ENCODE peak calls at places on chromosomes 12 and 14, in six cellular contexts. X, T, A, C, E and O are unnamed samples.
A peak's percentile ranks its signal among the peaks of the same experiment; 100 is the strongest.

GRCh38 chr12:105257321-105257728 is 21.4 kb upstream of the APPL2 start:
- DNase-seq in X (peak; percentile 90), T (peak; percentile 55), A (peak; percentile 88), C (no peak), E (no peak), O (no peak)

GRCh38 chr14:71478542-71478941 is 453.7 kb upstream of the RGS6 start:
- DNase-seq in X (peak; percentile 64), T (peak; percentile 30), A (peak; percentile 65), C (no peak), E (no peak), O (no peak)

GRCh38 chr12:76784600-76785051 is 20.7 kb downstream of the ZDHHC17 start:
- DNase-seq in X (peak; percentile 77), T (peak; percentile 65), A (no peak), C (no peak), E (no peak), O (no peak)

GRCh38 chr12:95130096-95130495 is 56.7 kb upstream of the NR2C1 start:
- DNase-seq in X (peak; percentile 59), T (peak; percentile 41), A (peak; percentile 28), C (no peak), E (no peak), O (no peak)

GRCh38 chr12:1553987-1554982 is 40.1 kb downstream of the FBXL14 start:
- DNase-seq in X (no peak), T (no peak), A (no peak), C (no peak), E (no peak), O (peak; percentile 28)

GRCh38 chr12:26277511-26278246 is 82.3 kb downstream of the SSPN start:
- DNase-seq in X (no peak), T (no peak), A (peak; percentile 20), C (no peak), E (no peak), O (no peak)

GRCh38 chr12:26109343-26109841 is 15.4 kb downstream of the BHLHE41 start:
- DNase-seq in X (peak; percentile 81), T (no peak), A (peak; percentile 68), C (no peak), E (peak; percentile 48), O (no peak)

GRCh38 chr14:33569844-33570716 is 380.8 kb downstream of the EGLN3 start:
- DNase-seq in X (no peak), T (peak; percentile 77), A (peak; percentile 59), C (no peak), E (no peak), O (no peak)

GRCh38 chr12:82660541-82661325 is 26.0 kb upstream of the TMTC2 start:
- DNase-seq in X (no peak), T (no peak), A (peak; percentile 28), C (no peak), E (no peak), O (no peak)

GRCh38 chr14:57080691-57081090 is 188.0 kb downstream of the EXOC5 start:
- DNase-seq in X (no peak), T (no peak), A (no peak), C (no peak), E (no peak), O (no peak)

GRCh38 chr14:39956372-39956771 is 524.1 kb upstream of the FBXO33 start:
- DNase-seq in X (no peak), T (no peak), A (no peak), C (no peak), E (no peak), O (no peak)

GRCh38 chr12:44972746-44973421 is 78.0 kb downstream of the DBX2 start:
- DNase-seq in X (no peak), T (peak; percentile 9), A (peak; percentile 0), C (peak; percentile 33), E (no peak), O (peak; percentile 67)

GRCh38 chr14:34944744-34945143 is 38.0 kb upstream of the SRP54 start:
- DNase-seq in X (no peak), T (no peak), A (no peak), C (no peak), E (no peak), O (no peak)

GRCh38 chr14:25552826-25553225 is 502.9 kb upstream of the STXBP6 start:
- DNase-seq in X (no peak), T (no peak), A (no peak), C (no peak), E (no peak), O (no peak)

GRCh38 chr12:105504286-105504685 is 173.8 kb downstream of the C12orf75 start:
- DNase-seq in X (no peak), T (no peak), A (no peak), C (no peak), E (no peak), O (peak; percentile 45)

GRCh38 chr12:13049816-13050215 is 5.6 kb downstream of the FAM234B start:
- DNase-seq in X (peak; percentile 65), T (no peak), A (peak; percentile 6), C (no peak), E (no peak), O (no peak)

GRCh38 chr14:77593501-77593911 is 22.9 kb downstream of the SPTLC2 start:
- DNase-seq in X (peak; percentile 60), T (peak; percentile 24), A (peak; percentile 28), C (no peak), E (no peak), O (no peak)

GRCh38 chr14:100717371-100717770 is 9.3 kb upstream of the DLK1 start:
- DNase-seq in X (no peak), T (no peak), A (no peak), C (no peak), E (no peak), O (no peak)

GRCh38 chr12:58378038-58378437 is 436.7 kb downstream of the ATP23 start:
- DNase-seq in X (no peak), T (no peak), A (no peak), C (no peak), E (no peak), O (no peak)

GRCh38 chr12:113310489-113310888 is 24.4 kb downstream of the SLC8B1 start:
- DNase-seq in X (no peak), T (no peak), A (no peak), C (no peak), E (no peak), O (peak; percentile 42)

GRCh38 chr12:95710386-95710785 is 80.2 kb downstream of the NTN4 start:
- DNase-seq in X (no peak), T (no peak), A (no peak), C (no peak), E (no peak), O (no peak)

GRCh38 chr14:21494902-21495762 is 16.0 kb downstream of the METTL3 start:
- DNase-seq in X (peak; percentile 80), T (peak; percentile 23), A (peak; percentile 41), C (no peak), E (peak; percentile 31), O (no peak)

GRCh38 chr14:35343709-35344474 is 51.7 kb downstream of the PSMA6 start:
- DNase-seq in X (no peak), T (no peak), A (no peak), C (no peak), E (no peak), O (peak; percentile 20)

GRCh38 chr12:108312885-108313203 is 26.3 kb downstream of the CMKLR1 start:
- DNase-seq in X (no peak), T (no peak), A (no peak), C (no peak), E (no peak), O (no peak)

GRCh38 chr14:102495482-102496330 is 13.9 kb downstream of the ANKRD9 start:
- DNase-seq in X (no peak), T (no peak), A (no peak), C (no peak), E (no peak), O (no peak)

GRCh38 chr12:89542912-89543592 is 17.2 kb upstream of the POC1B start:
- DNase-seq in X (peak; percentile 83), T (peak; percentile 93), A (peak; percentile 81), C (peak; percentile 77), E (peak; percentile 79), O (peak; percentile 80)
- H3K14ac ChIP-seq in X (no peak overlapping the region), T (no peak overlapping the region), A (no peak overlapping the region), C (no peak overlapping the region), E (no peak overlapping the region), O (no peak overlapping the region)

GRCh38 chr14:94559638-94560290 is 1.5 kb upstream of the SERPINA4 start:
- DNase-seq in X (no peak), T (no peak), A (no peak), C (no peak), E (no peak), O (no peak)

GRCh38 chr14:94560291-94560665 is 964 bp upstream of the SERPINA4 start:
- DNase-seq in X (no peak), T (no peak), A (no peak), C (no peak), E (no peak), O (no peak)

GRCh38 chr14:94561656-94562010 is 391 bp downstream of the SERPINA4 start:
- DNase-seq in X (no peak), T (no peak), A (no peak), C (no peak), E (no peak), O (no peak)

GRCh38 chr14:94562019-94562418 is 777 bp downstream of the SERPINA4 start:
- DNase-seq in X (no peak), T (no peak), A (no peak), C (no peak), E (no peak), O (no peak)

DNA sequence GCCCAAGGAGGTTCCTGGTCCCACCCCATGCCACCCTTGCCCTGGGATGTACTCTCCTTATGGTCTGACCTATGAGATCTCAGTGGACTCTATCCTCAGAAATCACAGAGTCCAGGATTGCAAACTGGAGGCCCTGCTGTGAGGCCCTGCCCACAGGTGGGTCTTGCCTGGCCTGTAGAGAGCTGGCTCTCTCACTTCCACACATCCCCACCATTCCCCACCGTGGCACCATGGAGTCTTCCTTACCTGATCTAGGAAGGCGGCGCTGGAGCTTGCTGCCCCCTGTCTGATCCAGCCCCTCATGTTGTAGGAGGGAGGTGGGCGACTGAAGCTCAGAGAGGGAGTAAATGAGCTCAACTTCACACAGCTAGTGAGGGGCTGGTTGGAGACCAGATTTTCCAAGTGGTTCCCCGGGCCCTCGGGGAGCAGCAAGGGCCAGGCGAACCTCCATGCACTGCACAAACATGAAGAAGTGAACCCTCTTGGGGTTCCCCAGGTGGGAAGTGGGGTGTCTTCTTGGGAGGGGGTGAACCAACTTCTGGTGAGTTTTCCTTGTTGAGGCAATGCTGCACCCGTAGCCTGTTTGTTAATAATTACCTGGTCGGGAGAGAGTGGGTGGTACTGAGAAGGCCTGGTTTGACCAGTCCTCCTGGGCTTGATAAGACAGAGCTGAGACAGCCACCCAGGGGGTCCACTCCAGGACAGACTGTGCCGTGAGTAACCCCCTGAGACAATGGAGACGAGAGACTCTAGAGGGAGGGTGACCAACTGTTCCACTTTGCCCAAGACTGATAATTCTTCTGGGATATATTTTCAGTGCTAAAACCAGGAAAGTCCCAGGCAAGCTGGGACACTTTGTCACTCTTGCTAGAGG is at the start of gene SERPINA4:
- DNase-seq in X (no peak), T (no peak), A (no peak), C (no peak), E (no peak), O (no peak)
- H3K9ac ChIP-seq in X (no peak within 1 kb of the TSS), T (peak within 1 kb of the TSS; percentile 3), A (no peak within 1 kb of the TSS), C (peak within 1 kb of the TSS; percentile 39), E (no peak within 1 kb of the TSS), O (no peak within 1 kb of the TSS)

DNA sequence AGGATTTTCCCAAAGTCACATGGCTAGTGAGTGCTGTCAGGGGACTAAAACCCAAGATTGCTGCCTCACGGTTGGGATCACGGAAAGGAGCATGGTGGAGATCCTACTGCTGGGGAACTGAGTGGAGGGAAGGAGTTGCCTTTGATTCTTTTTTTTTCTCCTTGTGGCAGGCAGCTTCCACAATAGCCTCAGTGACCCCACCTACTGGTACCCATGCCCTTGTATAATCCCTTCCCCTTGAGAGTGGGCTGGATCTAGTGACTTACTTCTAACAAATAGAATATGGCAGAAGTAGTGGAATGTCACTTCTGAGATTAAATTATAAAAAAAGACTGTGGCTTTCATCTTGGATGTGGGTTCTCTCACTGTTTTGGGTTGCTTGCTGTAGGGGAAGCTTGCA is 135.7 kb downstream of the DICER1 start:
- DNase-seq in X (no peak), T (no peak), A (no peak), C (no peak), E (peak; percentile 44), O (no peak)
- H3K14ac ChIP-seq in X (no peak overlapping the region), T (no peak overlapping the region), A (no peak overlapping the region), C (no peak overlapping the region), E (no peak overlapping the region), O (no peak overlapping the region)

GRCh38 chr14:68687746-68688145 is 105.1 kb downstream of the ZFP36L1 start:
- DNase-seq in X (peak; percentile 92), T (peak; percentile 97), A (peak; percentile 89), C (no peak), E (no peak), O (no peak)
- H3K9ac ChIP-seq in X (no peak overlapping the region), T (no peak overlapping the region), A (no peak overlapping the region), C (no peak overlapping the region), E (no peak overlapping the region), O (no peak overlapping the region)